ENCODE peak calls at places on chromosomes 7 and 10, in eight cellular contexts. Y is right cardiac atrium; D is PC-3; M is CD8-positive, alpha-beta T cell; P is A549; N is heart right ventricle; U is left lung; L is upper lobe of right lung. X is an unnamed sample.
A peak's percentile ranks its signal among the peaks of the same experiment; 100 is the strongest.

GRCh38 chr7:125383324-125383723 is 453.7 kb upstream of the POT1 start:
- DNase-seq in N (no peak), Y (no peak), P (no peak), U (no peak), D (peak; percentile 24), L (no peak), M (no peak), X (no peak)

GRCh38 chr10:9296206-9296605 is 1241.7 kb downstream of the GATA3 start:
- DNase-seq in L (no peak), P (no peak), U (no peak), Y (no peak), M (no peak), N (no peak), D (no peak), X (no peak)

GRCh38 chr7:133314084-133314483 is 61.2 kb downstream of the EXOC4 start:
- DNase-seq in M (no peak), U (no peak), P (no peak), L (no peak), Y (no peak), D (no peak), N (no peak), X (no peak)

GRCh38 chr7:151792671-151793070 is 84.2 kb downstream of the PRKAG2 start:
- DNase-seq in L (peak; percentile 51), N (no peak), D (no peak), P (no peak), Y (peak; percentile 41), U (no peak), M (no peak), X (peak; percentile 27)

GRCh38 chr10:117167346-117168134 is 29.5 kb upstream of the VAX1 start:
- DNase-seq in Y (no peak), D (no peak), U (no peak), N (no peak), P (no peak), M (no peak), L (no peak), X (no peak)

GRCh38 chr10:32190890-32191491 is 134.8 kb upstream of the KIF5B start:
- DNase-seq in D (peak; percentile 58), L (no peak), U (no peak), Y (no peak), N (no peak), M (no peak), P (peak; percentile 42), X (no peak)

GRCh38 chr7:147771344-147771743 is 819.2 kb upstream of the C7orf33 start:
- DNase-seq in L (no peak), D (no peak), U (no peak), Y (no peak), P (no peak), N (no peak), M (no peak), X (no peak)

GRCh38 chr10:93921338-93921737 is 27.6 kb downstream of the SLC35G1 start:
- DNase-seq in P (peak; percentile 20), Y (no peak), D (no peak), M (peak; percentile 15), U (no peak), L (no peak), N (no peak), X (peak; percentile 22)

GRCh38 chr10:87658383-87658795 is 1.3 kb upstream of the PAPSS2 start:
- DNase-seq in L (no peak), U (no peak), P (peak; percentile 32), M (no peak), N (no peak), D (peak; percentile 17), Y (no peak), X (no peak)

GRCh38 chr10:78301481-78301880 is 267.8 kb downstream of the RPS24 start:
- DNase-seq in U (no peak), Y (no peak), M (no peak), P (no peak), L (peak; percentile 50), N (no peak), D (no peak), X (peak; percentile 33)

GRCh38 chr10:69101451-69102095 is 13.7 kb downstream of the SRGN start:
- DNase-seq in Y (no peak), P (no peak), U (no peak), N (no peak), D (peak; percentile 63), L (peak; percentile 64), M (peak; percentile 41), X (no peak)

GRCh38 chr7:37385787-37386186 is 62.9 kb downstream of the ELMO1 start:
- DNase-seq in U (peak; percentile 73), P (no peak), L (peak; percentile 76), N (no peak), Y (peak; percentile 63), D (no peak), M (no peak), X (no peak)

GRCh38 chr10:8499312-8499711 is 444.8 kb downstream of the GATA3 start:
- DNase-seq in Y (no peak), N (no peak), P (no peak), U (no peak), D (peak; percentile 21), M (no peak), L (no peak), X (no peak)

GRCh38 chr10:73211106-73211811 is 35.8 kb downstream of the DNAJC9 start:
- DNase-seq in P (no peak), D (no peak), L (no peak), U (no peak), N (no peak), Y (no peak), M (no peak), X (no peak)

GRCh38 chr7:36128448-36129047 is 24.5 kb upstream of the EEPD1 start:
- DNase-seq in P (peak; percentile 90), L (no peak), Y (peak; percentile 88), U (no peak), N (peak; percentile 75), D (peak; percentile 96), M (no peak), X (peak; percentile 92)

GRCh38 chr10:28637346-28637745 is 40.0 kb upstream of the BAMBI start:
- DNase-seq in N (no peak), Y (no peak), U (no peak), L (no peak), D (no peak), P (no peak), M (no peak), X (no peak)

GRCh38 chr7:146414373-146414772 is 297.8 kb downstream of the CNTNAP2 start:
- DNase-seq in U (no peak), N (no peak), L (no peak), Y (no peak), M (no peak), D (no peak), P (no peak), X (no peak)

GRCh38 chr10:130167707-130168106 is 31.5 kb downstream of the GLRX3 start:
- DNase-seq in L (no peak), U (no peak), P (no peak), N (no peak), M (no peak), D (no peak), Y (no peak), X (no peak)

GRCh38 chr10:73891585-73891984 is 17.2 kb upstream of the CAMK2G start:
- DNase-seq in U (no peak), P (no peak), Y (no peak), L (no peak), N (no peak), D (peak; percentile 64), M (no peak), X (no peak)

GRCh38 chr10:104267721-104268690 is 978 bp upstream of the GSTO2 start:
- DNase-seq in L (no peak), D (no peak), U (no peak), M (no peak), P (no peak), N (no peak), Y (no peak), X (no peak)

GRCh38 chr10:128220011-128220410 is 93.8 kb upstream of the MKI67 start:
- DNase-seq in D (peak; percentile 46), U (no peak), N (no peak), Y (no peak), L (no peak), P (peak; percentile 58), M (no peak), X (no peak)

GRCh38 chr10:71834343-71834674 is 16.7 kb downstream of the PSAP start:
- DNase-seq in M (no peak), N (no peak), U (no peak), P (no peak), L (no peak), D (no peak), Y (no peak), X (no peak)

GRCh38 chr10:71837085-71837827 is 13.8 kb downstream of the PSAP start:
- DNase-seq in U (no peak), L (no peak), D (no peak), M (no peak), N (no peak), Y (no peak), P (peak; percentile 56), X (no peak)

GRCh38 chr10:71836594-71836970 is 14.5 kb downstream of the PSAP start:
- DNase-seq in P (no peak), U (no peak), L (no peak), N (no peak), Y (no peak), M (no peak), D (no peak), X (no peak)

GRCh38 chr10:71833451-71834342 is 17.4 kb downstream of the PSAP start:
- DNase-seq in Y (no peak), L (no peak), M (no peak), U (peak; percentile 58), P (no peak), D (no peak), N (no peak), X (no peak)

GRCh38 chr10:71835671-71836593 is 15.1 kb downstream of the PSAP start:
- DNase-seq in M (no peak), P (no peak), N (peak; percentile 69), L (no peak), D (no peak), Y (peak; percentile 86), U (no peak), X (peak; percentile 91)
- H3K4me1 ChIP-seq in M (peaks cover 11% of the 10 kb centered on the region), P (peaks cover 75% of the 10 kb centered on the region), N (peaks cover 99% of the 10 kb centered on the region), L (peaks cover 70% of the 10 kb centered on the region), D (peaks cover 31% of the 10 kb centered on the region), Y (peaks cover 32% of the 10 kb centered on the region), U (peaks cover 98% of the 10 kb centered on the region), X (no peaks in the 10 kb centered on the region)

GRCh38 chr7:100153713-100154519 is 4.6 kb downstream of the TRAPPC14 start:
- DNase-seq in P (no peak), U (no peak), Y (no peak), D (no peak), N (no peak), L (no peak), M (no peak), X (no peak)
- H3K4me1 ChIP-seq in P (peaks cover 43% of the 10 kb centered on the region), U (peaks cover 89% of the 10 kb centered on the region), Y (no peaks in the 10 kb centered on the region), D (peaks cover 21% of the 10 kb centered on the region), N (peaks cover 42% of the 10 kb centered on the region), L (peaks cover 23% of the 10 kb centered on the region), M (peaks cover 44% of the 10 kb centered on the region), X (no peaks in the 10 kb centered on the region)

GRCh38 chr10:63702107-63702506 is 180.9 kb downstream of the REEP3 start:
- DNase-seq in D (no peak), U (no peak), P (no peak), M (no peak), L (no peak), N (no peak), Y (no peak), X (peak; percentile 62)
- H3K4me1 ChIP-seq in D (peaks cover 72% of the 10 kb centered on the region), U (peaks cover 66% of the 10 kb centered on the region), P (peaks cover 51% of the 10 kb centered on the region), M (no peaks in the 10 kb centered on the region), L (peaks cover 33% of the 10 kb centered on the region), N (peaks cover 49% of the 10 kb centered on the region), Y (peaks cover 6% of the 10 kb centered on the region), X (peaks cover 56% of the 10 kb centered on the region)

DNA sequence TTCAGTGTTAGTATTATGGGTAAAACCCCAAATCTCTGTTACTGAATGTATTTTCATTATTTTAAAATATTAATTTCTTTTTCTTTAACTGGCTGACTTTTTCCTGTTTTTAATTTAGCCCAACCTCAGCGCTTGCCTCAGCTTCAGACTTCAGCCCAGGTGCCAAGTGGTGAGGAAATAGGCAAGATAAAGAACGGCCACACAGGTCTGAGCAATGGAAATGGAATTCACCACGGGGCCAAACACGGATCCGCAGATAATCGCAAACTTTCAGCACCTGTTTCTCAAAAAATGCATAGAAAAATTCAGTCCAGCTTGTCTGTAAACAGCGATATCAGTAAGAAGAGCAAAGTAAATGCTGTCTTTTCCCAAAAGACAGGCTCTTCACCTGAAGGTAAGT is 57.5 kb downstream of the MDFIC start:
- DNase-seq in N (peak; percentile 13), L (no peak), M (no peak), Y (peak; percentile 52), U (no peak), P (no peak), D (peak; percentile 83), X (peak; percentile 61)
- H3K4me1 ChIP-seq in N (peaks cover 72% of the 10 kb centered on the region), L (peaks cover 20% of the 10 kb centered on the region), M (peaks cover 10% of the 10 kb centered on the region), Y (peaks cover 2% of the 10 kb centered on the region), U (peaks cover 24% of the 10 kb centered on the region), P (peaks cover 15% of the 10 kb centered on the region), D (peaks cover 22% of the 10 kb centered on the region), X (peaks cover 7% of the 10 kb centered on the region)

X was measured in right lobe of liver.